ENCODE peak calls at places on chromosome X, in five cellular contexts. Q is transverse colon, I is cardiac fibroblast, G is AG10803, L is glutamatergic neuron. X is an unnamed sample.

GRCh38 chrX:30538271-30538670 is 39.3 kb downstream of the TASL start:
- DNase-seq in Q (no peak), L (no peak), G (no peak), I (no peak), X (no peak)

GRCh38 chrX:109347618-109348017 is 134.3 kb downstream of the GUCY2F start:
- DNase-seq in I (peak; percentile 79), Q (no peak), G (peak; percentile 85), L (no peak), X (no peak)

GRCh38 chrX:130728208-130728607 is 174.8 kb downstream of the ENOX2 start:
- DNase-seq in Q (no peak), G (peak; percentile 62), L (no peak), I (peak; percentile 46), X (no peak)

GRCh38 chrX:31314921-31315320 is 243.1 kb upstream of the FTHL17 start:
- DNase-seq in G (peak; percentile 79), L (no peak), I (peak; percentile 22), Q (no peak), X (no peak)

GRCh38 chrX:30530591-30530990 is 47.0 kb downstream of the TASL start:
- DNase-seq in L (no peak), G (peak; percentile 35), Q (no peak), I (peak; percentile 59), X (no peak)

GRCh38 chrX:48927736-48928382 is 9.0 kb upstream of the PIM2 start:
- DNase-seq in G (no peak), I (no peak), Q (no peak), L (peak; percentile 39), X (no peak)

GRCh38 chrX:17637235-17637634 is 100.1 kb upstream of the SCML1 start:
- DNase-seq in L (no peak), I (no peak), Q (no peak), G (no peak), X (no peak)

GRCh38 chrX:23333842-23334535 is 660 bp upstream of the PTCHD1 start:
- DNase-seq in G (no peak), L (peak; percentile 39), Q (peak; percentile 17), I (no peak), X (peak; percentile 16)

GRCh38 chrX:128294198-128294597 is 242.0 kb upstream of the ACTRT1 start:
- DNase-seq in I (no peak), Q (no peak), G (no peak), L (no peak), X (no peak)

GRCh38 chrX:18855919-18856644 is 127.8 kb downstream of the PHKA2 start:
- DNase-seq in Q (no peak), G (peak; percentile 21), L (no peak), I (peak; percentile 32), X (peak; percentile 76)

GRCh38 chrX:17591741-17592110 is 145.6 kb upstream of the SCML1 start:
- DNase-seq in I (peak; percentile 65), Q (no peak), G (peak; percentile 82), L (no peak), X (no peak)

GRCh38 chrX:1534321-1535168 is 2.4 kb downstream of the P2RY8 start:
- DNase-seq in L (no peak), G (no peak), I (no peak), Q (no peak), X (no peak)

GRCh38 chrX:97547873-97548578 is 664.3 kb downstream of the RPA4 start:
- DNase-seq in G (peak; percentile 0), I (peak; percentile 50), L (no peak), Q (no peak), X (no peak)

GRCh38 chrX:40063555-40063954 is 34.2 kb downstream of the BCOR start:
- DNase-seq in I (no peak), G (no peak), L (no peak), Q (no peak), X (no peak)

GRCh38 chrX:151875270-151876026 is 37.2 kb upstream of the MAGEA4 start:
- DNase-seq in Q (no peak), I (no peak), G (no peak), L (no peak), X (no peak)

GRCh38 chrX:51332188-51332942 is at the start of gene NUDT10:
- DNase-seq in I (no peak), L (peak; percentile 86), G (peak; percentile 11), Q (peak; percentile 29), X (peak; percentile 29)

GRCh38 chrX:9677098-9677739 is 88.4 kb downstream of the GPR143 start:
- DNase-seq in G (no peak), I (peak; percentile 39), L (no peak), Q (peak; percentile 59), X (peak; percentile 73)

GRCh38 chrX:51148848-51149247 is 183.8 kb upstream of the NUDT10 start:
- DNase-seq in I (peak; percentile 1), Q (no peak), G (no peak), L (no peak), X (no peak)

GRCh38 chrX:1108451-1109445 is 103.7 kb downstream of the CRLF2 start:
- DNase-seq in Q (no peak), I (no peak), G (no peak), L (no peak), X (no peak)

GRCh38 chrX:54540289-54540688 is 10.3 kb downstream of the GNL3L start:
- DNase-seq in L (no peak), G (peak; percentile 61), Q (no peak), I (peak; percentile 65), X (no peak)

GRCh38 chrX:139932077-139932900 is 564 bp downstream of the ATP11C start:
- DNase-seq in G (peak; percentile 30), I (peak; percentile 29), L (peak; percentile 73), Q (peak; percentile 55), X (peak; percentile 55)

GRCh38 chrX:81259714-81260395 is 58.0 kb downstream of the SH3BGRL start:
- DNase-seq in L (no peak), I (peak; percentile 62), Q (no peak), G (peak; percentile 29), X (no peak)

GRCh38 chrX:25650216-25650615 is 487.9 kb upstream of the MAGEB18 start:
- DNase-seq in G (no peak), I (peak; percentile 53), L (no peak), Q (no peak), X (no peak)

GRCh38 chrX:97132654-97133415 is 249.1 kb downstream of the RPA4 start:
- DNase-seq in I (peak; percentile 9), G (no peak), Q (no peak), L (no peak), X (peak; percentile 9)

GRCh38 chrX:121579016-121579760 is 531.8 kb downstream of the GLUD2 start:
- DNase-seq in G (peak; percentile 1), I (peak; percentile 51), Q (peak; percentile 10), L (no peak), X (peak; percentile 3)

DNA sequence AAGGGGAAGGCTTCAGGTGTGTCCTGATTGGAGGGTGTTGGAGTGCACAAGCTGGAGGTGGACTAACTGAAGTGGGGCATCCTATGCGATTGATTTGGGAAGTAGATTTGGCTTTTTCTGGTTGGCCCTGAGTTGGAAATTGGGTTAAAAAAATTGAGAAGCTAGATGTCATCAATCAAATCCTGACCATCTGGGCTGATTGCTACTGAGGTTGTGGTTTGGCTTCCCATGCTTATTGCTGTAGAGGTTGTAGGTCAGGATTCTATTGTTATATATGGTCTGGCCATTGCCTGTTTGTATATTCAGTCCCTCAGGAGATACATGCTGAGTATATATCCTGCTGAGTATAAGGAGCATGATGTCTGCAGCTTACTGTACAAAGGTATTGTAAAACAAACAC is 7.7 kb upstream of the ZNF81 start:
- DNase-seq in I (no peak), G (no peak), L (no peak), Q (no peak), X (no peak)
- TF ChIP-seq CTCF in I (no peak), G (no peak), L (no peak), Q (no peak), X (no peak)

DNA sequence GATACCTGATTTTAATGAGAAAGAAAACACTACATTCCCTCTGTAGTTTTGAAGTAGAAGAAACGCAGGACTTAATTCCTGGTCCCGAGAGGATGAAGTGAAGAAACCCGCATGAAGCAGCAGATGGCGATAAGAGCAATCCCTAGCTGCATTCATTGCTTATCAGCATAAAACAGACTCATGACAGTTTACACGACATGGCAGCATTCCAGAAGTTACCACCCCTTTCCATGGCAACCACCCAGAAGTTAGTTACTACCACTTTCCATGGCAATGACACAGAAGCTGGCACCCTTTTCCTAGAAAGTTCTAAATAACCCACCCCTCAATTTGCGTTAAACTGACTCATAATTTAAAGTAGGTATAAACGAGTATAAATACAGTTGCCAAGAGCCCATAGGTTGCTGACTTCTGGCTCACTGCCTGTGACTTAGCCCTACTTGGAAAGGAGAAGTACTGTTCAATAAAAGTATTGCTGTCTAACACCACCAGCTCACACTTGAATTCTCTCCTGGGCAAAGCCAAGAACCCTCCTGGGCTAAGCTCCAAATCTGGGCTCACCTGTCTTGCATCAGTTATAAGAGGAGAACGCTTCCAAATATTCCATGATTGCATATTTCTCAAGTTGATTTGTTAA is 5.5 kb upstream of the XAGE2 start:
- DNase-seq in Q (peak; percentile 21), I (peak; percentile 4), G (no peak), L (no peak), X (no peak)
- TF ChIP-seq CTCF in Q (no peak), I (no peak), G (peak; percentile 22), L (no peak), X (no peak)

GRCh38 chrX:68807818-68808217 is 21.0 kb upstream of the EFNB1 start:
- DNase-seq in I (peak; percentile 38), L (no peak), Q (no peak), G (peak; percentile 12), X (no peak)
- TF ChIP-seq CTCF in I (peak; percentile 25), L (no peak), Q (peak; percentile 11), G (peak; percentile 45), X (peak; percentile 40)

DNA sequence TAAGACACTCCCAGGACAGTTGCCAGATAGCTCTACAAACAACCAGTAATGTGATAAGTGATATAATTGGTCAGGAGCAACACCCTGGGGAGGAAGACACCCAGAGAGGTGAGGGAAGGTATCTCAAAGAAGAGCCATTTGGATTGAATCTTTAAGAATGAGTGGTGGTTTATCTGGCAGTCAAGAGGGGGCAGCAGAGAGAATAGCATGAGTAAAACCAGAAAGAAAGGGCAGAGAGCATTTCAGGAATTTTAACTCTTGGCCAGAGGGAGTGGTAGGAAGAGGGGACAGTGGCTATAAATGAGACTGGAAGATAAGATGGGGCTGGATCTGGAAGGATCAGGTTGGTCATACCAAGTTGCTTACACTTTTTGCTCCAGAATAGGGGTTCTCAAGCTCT is 5.9 kb upstream of the SEPTIN6 start:
- DNase-seq in Q (no peak), L (no peak), I (peak; percentile 69), G (peak; percentile 82), X (peak; percentile 53)
- TF ChIP-seq CTCF in Q (peak; percentile 36), L (peak; percentile 47), I (peak; percentile 66), G (peak; percentile 75), X (peak; percentile 56)

GRCh38 chrX:106203315-106203714 is 35.2 kb downstream of the PWWP3B start:
- DNase-seq in I (no peak), L (no peak), G (no peak), Q (no peak), X (no peak)
- TF ChIP-seq CTCF in I (peak; percentile 1), L (no peak), G (no peak), Q (no peak), X (no peak)

GRCh38 chrX:28188526-28188925 is 207.3 kb upstream of the DCAF8L1 start:
- DNase-seq in I (peak; percentile 13), L (no peak), Q (no peak), G (no peak), X (no peak)
- TF ChIP-seq CTCF in I (no peak), L (no peak), Q (no peak), G (no peak), X (no peak)

GRCh38 chrX:2967998-2968909 is 38.1 kb upstream of the ARSH start:
- DNase-seq in G (peak; percentile 50), I (peak; percentile 49), L (peak; percentile 31), Q (peak; percentile 16), X (no peak)
- TF ChIP-seq CTCF in G (no peak), I (no peak), L (no peak), Q (no peak), X (no peak)